ENCODE peak calls at places on chromosomes 11 and 22, in seven cellular contexts. One of them, this sample, is unnamed.

GRCh38 chr11:76361365-76361764 is 19.6 kb downstream of the THAP12 start:
- DNase-seq in left lung: no peak
- DNase-seq in ovary: no peak
- DNase-seq in astrocyte: no peak
- DNase-seq in SK-N-SH: no peak
- DNase-seq in pancreas: no peak
- DNase-seq in adrenal gland: no peak
- DNase-seq in this sample: no peak

GRCh38 chr11:2521081-2521480 is 76.3 kb downstream of the KCNQ1 start:
- DNase-seq in astrocyte: no peak
- DNase-seq in SK-N-SH: no peak
- DNase-seq in left lung: peak; percentile 58
- DNase-seq in ovary: peak; percentile 1
- DNase-seq in pancreas: no peak
- DNase-seq in adrenal gland: peak; percentile 17
- DNase-seq in this sample: peak; percentile 21

GRCh38 chr11:8604078-8604723 is 10.2 kb upstream of the STK33 start:
- DNase-seq in left lung: peak; percentile 84
- DNase-seq in astrocyte: peak; percentile 100
- DNase-seq in adrenal gland: peak; percentile 70
- DNase-seq in ovary: no peak
- DNase-seq in pancreas: peak; percentile 61
- DNase-seq in SK-N-SH: peak; percentile 37
- DNase-seq in this sample: peak; percentile 67

GRCh38 chr11:19766206-19766605 is 53.6 kb downstream of the NAV2 start:
- DNase-seq in SK-N-SH: no peak
- DNase-seq in pancreas: no peak
- DNase-seq in ovary: no peak
- DNase-seq in left lung: no peak
- DNase-seq in astrocyte: no peak
- DNase-seq in adrenal gland: no peak
- DNase-seq in this sample: no peak

GRCh38 chr11:68545347-68545746 is 84.8 kb downstream of the PPP6R3 start:
- DNase-seq in pancreas: no peak
- DNase-seq in adrenal gland: no peak
- DNase-seq in SK-N-SH: no peak
- DNase-seq in astrocyte: no peak
- DNase-seq in left lung: no peak
- DNase-seq in ovary: no peak
- DNase-seq in this sample: no peak

GRCh38 chr11:127058524-127058923 is 58.0 kb upstream of the KIRREL3 start:
- DNase-seq in pancreas: no peak
- DNase-seq in SK-N-SH: no peak
- DNase-seq in left lung: no peak
- DNase-seq in adrenal gland: no peak
- DNase-seq in ovary: no peak
- DNase-seq in astrocyte: no peak
- DNase-seq in this sample: no peak

GRCh38 chr22:39183991-39184585 is 31.6 kb upstream of the CBX7 start:
- DNase-seq in left lung: no peak
- DNase-seq in SK-N-SH: no peak
- DNase-seq in astrocyte: peak; percentile 73
- DNase-seq in pancreas: peak; percentile 77
- DNase-seq in adrenal gland: no peak
- DNase-seq in ovary: no peak
- DNase-seq in this sample: peak; percentile 69

GRCh38 chr11:36257351-36257750 is 31.9 kb downstream of the COMMD9 start:
- DNase-seq in pancreas: no peak
- DNase-seq in adrenal gland: peak; percentile 67
- DNase-seq in ovary: peak; percentile 31
- DNase-seq in astrocyte: no peak
- DNase-seq in left lung: no peak
- DNase-seq in SK-N-SH: no peak
- DNase-seq in this sample: no peak

GRCh38 chr22:22082960-22083359 is 100.4 kb upstream of the TOP3B start:
- DNase-seq in astrocyte: no peak
- DNase-seq in pancreas: no peak
- DNase-seq in left lung: no peak
- DNase-seq in adrenal gland: no peak
- DNase-seq in SK-N-SH: no peak
- DNase-seq in ovary: no peak
- DNase-seq in this sample: no peak

GRCh38 chr11:32418836-32419235 is 16.5 kb downstream of the WT1 start:
- DNase-seq in ovary: no peak
- DNase-seq in left lung: no peak
- DNase-seq in SK-N-SH: no peak
- DNase-seq in astrocyte: no peak
- DNase-seq in pancreas: no peak
- DNase-seq in adrenal gland: no peak
- DNase-seq in this sample: no peak

GRCh38 chr22:48717076-48717810 is 1110.4 kb downstream of the BRD1 start:
- DNase-seq in pancreas: no peak
- DNase-seq in adrenal gland: no peak
- DNase-seq in ovary: no peak
- DNase-seq in left lung: peak; percentile 43
- DNase-seq in astrocyte: no peak
- DNase-seq in SK-N-SH: no peak
- DNase-seq in this sample: peak; percentile 49

GRCh38 chr11:70663815-70664214 is 265.5 kb downstream of the CTTN start:
- DNase-seq in adrenal gland: no peak
- DNase-seq in SK-N-SH: peak; percentile 49
- DNase-seq in pancreas: no peak
- DNase-seq in astrocyte: no peak
- DNase-seq in ovary: no peak
- DNase-seq in left lung: no peak
- DNase-seq in this sample: no peak
- H3K9me3 ChIP-seq in adrenal gland: no peaks in the 10 kb centered on the region
- H3K9me3 ChIP-seq in SK-N-SH: no peaks in the 10 kb centered on the region
- H3K9me3 ChIP-seq in pancreas: no peaks in the 10 kb centered on the region
- H3K9me3 ChIP-seq in astrocyte: no peaks in the 10 kb centered on the region
- H3K9me3 ChIP-seq in ovary: no peaks in the 10 kb centered on the region
- H3K9me3 ChIP-seq in left lung: no peaks in the 10 kb centered on the region
- H3K9me3 ChIP-seq in this sample: no peaks in the 10 kb centered on the region

GRCh38 chr11:69560141-69560790 is 78.8 kb downstream of the LINC01488 start:
- DNase-seq in pancreas: no peak
- DNase-seq in left lung: no peak
- DNase-seq in adrenal gland: no peak
- DNase-seq in astrocyte: peak; percentile 6
- DNase-seq in SK-N-SH: no peak
- DNase-seq in ovary: no peak
- DNase-seq in this sample: no peak

GRCh38 chr11:69559181-69559580 is 77.7 kb downstream of the LINC01488 start:
- DNase-seq in pancreas: no peak
- DNase-seq in left lung: no peak
- DNase-seq in astrocyte: no peak
- DNase-seq in ovary: no peak
- DNase-seq in SK-N-SH: no peak
- DNase-seq in adrenal gland: no peak
- DNase-seq in this sample: no peak

GRCh38 chr11:69554849-69555248 is 73.4 kb downstream of the LINC01488 start:
- DNase-seq in pancreas: no peak
- DNase-seq in ovary: no peak
- DNase-seq in left lung: no peak
- DNase-seq in SK-N-SH: no peak
- DNase-seq in astrocyte: no peak
- DNase-seq in adrenal gland: no peak
- DNase-seq in this sample: peak; percentile 45

GRCh38 chr11:69558519-69558941 is 77.1 kb downstream of the LINC01488 start:
- DNase-seq in left lung: no peak
- DNase-seq in pancreas: no peak
- DNase-seq in SK-N-SH: no peak
- DNase-seq in adrenal gland: no peak
- DNase-seq in astrocyte: no peak
- DNase-seq in ovary: no peak
- DNase-seq in this sample: no peak

GRCh38 chr11:69557266-69557665 is 75.8 kb downstream of the LINC01488 start:
- DNase-seq in left lung: no peak
- DNase-seq in ovary: no peak
- DNase-seq in adrenal gland: no peak
- DNase-seq in pancreas: no peak
- DNase-seq in SK-N-SH: no peak
- DNase-seq in astrocyte: no peak
- DNase-seq in this sample: no peak
- H3K4me1 ChIP-seq in left lung: no peaks in the 10 kb centered on the region
- H3K4me1 ChIP-seq in ovary: no peaks in the 10 kb centered on the region
- H3K4me1 ChIP-seq in adrenal gland: no peaks in the 10 kb centered on the region
- H3K4me1 ChIP-seq in pancreas: no peaks in the 10 kb centered on the region
- H3K4me1 ChIP-seq in SK-N-SH: no peaks in the 10 kb centered on the region
- H3K4me1 ChIP-seq in astrocyte: no peaks in the 10 kb centered on the region
- H3K4me1 ChIP-seq in this sample: no peaks in the 10 kb centered on the region

GRCh38 chr11:312092-312816 is 1.6 kb upstream of the IFITM1 start:
- DNase-seq in adrenal gland: no peak
- DNase-seq in left lung: peak; percentile 25
- DNase-seq in ovary: no peak
- DNase-seq in pancreas: no peak
- DNase-seq in SK-N-SH: no peak
- DNase-seq in astrocyte: no peak
- DNase-seq in this sample: no peak
- H3K4me3 ChIP-seq in adrenal gland: peak overlapping the region; percentile 44
- H3K4me3 ChIP-seq in left lung: no peak overlapping the region
- H3K4me3 ChIP-seq in ovary: peak overlapping the region; percentile 37
- H3K4me3 ChIP-seq in pancreas: peak overlapping the region; percentile 2
- H3K4me3 ChIP-seq in SK-N-SH: no peak overlapping the region
- H3K4me3 ChIP-seq in astrocyte: no peak overlapping the region
- H3K4me3 ChIP-seq in this sample: no peak overlapping the region

DNA sequence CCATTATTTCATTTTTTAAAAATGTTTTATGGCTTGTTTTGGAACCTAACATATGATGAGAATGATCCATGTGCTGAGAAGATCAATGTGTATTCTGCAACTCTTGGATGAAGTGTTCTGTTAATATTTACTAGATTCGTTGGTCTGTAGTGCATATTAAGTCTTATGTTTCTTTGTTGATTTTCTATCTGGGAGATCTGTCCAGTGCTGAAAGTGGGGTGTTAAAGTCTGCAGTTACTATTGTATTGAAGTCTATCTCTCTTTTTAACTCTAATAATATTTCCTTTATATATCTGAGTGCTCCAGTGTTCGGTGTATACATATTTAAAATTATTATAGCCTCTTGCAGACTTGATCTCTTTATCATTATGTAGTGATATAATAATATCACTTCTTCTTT is 11.9 kb downstream of the PATE3 start:
- DNase-seq in adrenal gland: no peak
- DNase-seq in SK-N-SH: no peak
- DNase-seq in ovary: no peak
- DNase-seq in astrocyte: no peak
- DNase-seq in pancreas: no peak
- DNase-seq in left lung: no peak
- DNase-seq in this sample: no peak
- H3K9me3 ChIP-seq in adrenal gland: peaks cover 11% of the 10 kb centered on the region
- H3K9me3 ChIP-seq in SK-N-SH: peaks cover 12% of the 10 kb centered on the region
- H3K9me3 ChIP-seq in ovary: peaks cover 4% of the 10 kb centered on the region
- H3K9me3 ChIP-seq in astrocyte: peaks cover 7% of the 10 kb centered on the region
- H3K9me3 ChIP-seq in pancreas: no peaks in the 10 kb centered on the region
- H3K9me3 ChIP-seq in left lung: no peaks in the 10 kb centered on the region
- H3K9me3 ChIP-seq in this sample: peaks cover 10% of the 10 kb centered on the region

This sample was measured in aorta.